ENCODE peak calls at places on chromosomes 11 and 22, in ten cellular contexts. D is body of pancreas, Q is ovary, M is GM12878, K is sigmoid colon, X is right lobe of liver, I is heart left ventricle, Z is A549, E is prostate gland, H is uterus. S is an unnamed sample. For H3K4me1, the result is how much of the 10 kb centered on the place peaks cover.

GRCh38 chr11:111561801-111562325 is 21.3 kb downstream of the LAYN start:
- DNase-seq in D (no peak), Q (no peak), M (no peak), K (no peak), X (no peak), I (no peak), Z (peak), E (no peak), H (no peak), S (no peak)

GRCh38 chr11:35407041-35407440 is 12.3 kb downstream of the SLC1A2 start:
- DNase-seq in D (no peak), Q (no peak), M (no peak), K (no peak), X (no peak), I (no peak), Z (no peak), E (no peak), H (no peak), S (no peak)

GRCh38 chr11:103398829-103399228 is 289.6 kb downstream of the DYNC2H1 start:
- DNase-seq in D (no peak), Q (no peak), M (no peak), K (no peak), X (no peak), I (no peak), Z (no peak), E (no peak), H (no peak), S (no peak)

GRCh38 chr11:118247041-118247440 is 5.1 kb downstream of the MPZL3 start:
- DNase-seq in D (no peak), Q (no peak), M (no peak), K (no peak), X (no peak), I (no peak), Z (no peak), E (no peak), H (no peak), S (no peak)

GRCh38 chr11:121711900-121712424 is 259.2 kb upstream of the SORL1-AS1 start:
- DNase-seq in D (no peak), Q (no peak), M (no peak), K (no peak), X (no peak), I (no peak), Z (no peak), E (no peak), H (peak), S (no peak)

GRCh38 chr11:28730336-28730735 is 622.1 kb downstream of the METTL15 start:
- DNase-seq in D (no peak), Q (no peak), M (no peak), K (no peak), X (no peak), I (no peak), Z (no peak), E (no peak), H (no peak), S (no peak)

GRCh38 chr22:49106136-49106930 is 721.3 kb downstream of the BRD1 start:
- DNase-seq in D (no peak), Q (no peak), M (no peak), K (peak), X (no peak), I (no peak), Z (no peak), E (no peak), H (no peak), S (no peak)

GRCh38 chr11:102451693-102452460 is 688 bp downstream of the TMEM123 start:
- DNase-seq in D (peak), Q (peak), M (no peak), K (peak), X (peak), I (peak), Z (peak), E (peak), H (peak), S (peak)

GRCh38 chr11:12167098-12167999 is 57.0 kb downstream of the MICAL2 start:
- DNase-seq in D (no peak), Q (no peak), M (no peak), K (no peak), X (no peak), I (peak), Z (peak), E (no peak), H (no peak), S (no peak)

GRCh38 chr11:64314805-64315561 is 2.4 kb downstream of the TRMT112 start:
- DNase-seq in D (peak), Q (no peak), M (no peak), K (no peak), X (no peak), I (no peak), Z (no peak), E (no peak), H (no peak), S (no peak)

GRCh38 chr11:118661425-118662301 is 17.8 kb downstream of the TREH start:
- DNase-seq in D (no peak), Q (no peak), M (no peak), K (no peak), X (no peak), I (peak), Z (no peak), E (no peak), H (no peak), S (no peak)

GRCh38 chr11:114162719-114163123 is 103.2 kb downstream of the ZBTB16 start:
- DNase-seq in D (peak), Q (peak), M (no peak), K (peak), X (peak), I (peak), Z (peak), E (peak), H (peak), S (peak)

GRCh38 chr11:32087602-32088001 is 3.3 kb upstream of the RCN1 start:
- DNase-seq in D (no peak), Q (no peak), M (no peak), K (no peak), X (no peak), I (no peak), Z (no peak), E (no peak), H (no peak), S (no peak)

GRCh38 chr11:65003282-65003681 is 6.5 kb upstream of the BATF2 start:
- DNase-seq in D (no peak), Q (no peak), M (no peak), K (no peak), X (no peak), I (no peak), Z (no peak), E (no peak), H (no peak), S (peak)

GRCh38 chr11:105164226-105164625 is 24.7 kb upstream of the CARD18 start:
- DNase-seq in D (no peak), Q (no peak), M (no peak), K (no peak), X (no peak), I (no peak), Z (no peak), E (no peak), H (no peak), S (no peak)

GRCh38 chr11:121552160-121552559 is 99.4 kb upstream of the SORL1-AS1 start:
- DNase-seq in D (no peak), Q (no peak), M (no peak), K (no peak), X (no peak), I (no peak), Z (no peak), E (no peak), H (no peak), S (no peak)

GRCh38 chr22:16721969-16722368 is 103.2 kb downstream of the XKR3 start:
- DNase-seq in D (no peak), Q (no peak), M (no peak), K (no peak), X (no peak), I (no peak), Z (no peak), E (no peak), H (no peak), S (no peak)

GRCh38 chr11:43268161-43268560 is 43.6 kb upstream of the API5 start:
- DNase-seq in D (peak), Q (no peak), M (no peak), K (no peak), X (no peak), I (peak), Z (no peak), E (no peak), H (peak), S (peak)

GRCh38 chr11:118435893-118436624 is at the start of gene KMT2A:
- DNase-seq in D (peak), Q (peak), M (no peak), K (peak), X (peak), I (peak), Z (peak), E (peak), H (peak), S (peak)

GRCh38 chr11:127590319-127590718 is 589.7 kb upstream of the KIRREL3 start:
- DNase-seq in D (no peak), Q (no peak), M (no peak), K (no peak), X (no peak), I (no peak), Z (no peak), E (no peak), H (no peak), S (no peak)

GRCh38 chr11:82577246-82577645 is 156.4 kb downstream of the FAM181B start:
- DNase-seq in D (no peak), Q (no peak), M (no peak), K (no peak), X (no peak), I (no peak), Z (no peak), E (no peak), H (no peak), S (no peak)

GRCh38 chr22:31230871-31231621 is 18.9 kb downstream of the LIMK2 start:
- DNase-seq in D (peak), Q (peak), M (no peak), K (no peak), X (peak), I (peak), Z (peak), E (peak), H (no peak), S (peak)
- TF ChIP-seq POLR2A in D (no peak), Q (no peak), M (no peak), K (no peak), X (no peak), I (no peak), Z (no peak), E (no peak), H (no peak), S (no peak)

GRCh38 chr11:1847941-1848639 is 4.8 kb upstream of the LSP1 start:
- DNase-seq in D (no peak), Q (peak), M (no peak), K (no peak), X (no peak), I (no peak), Z (no peak), E (no peak), H (no peak), S (no peak)
- H3K4me1 ChIP-seq in D (under half), Q (under half), M (half or more), K (under half), X (under half), I (half or more), Z (under half), E (under half), H (under half), S (half or more)

GRCh38 chr11:1151366-1152315 is 6.1 kb upstream of the MUC5AC start:
- DNase-seq in D (no peak), Q (no peak), M (no peak), K (no peak), X (peak), I (no peak), Z (peak), E (no peak), H (no peak), S (no peak)
- H3K4me3 ChIP-seq in D (no peak), Q (no peak), M (no peak), K (no peak), X (no peak), I (no peak), Z (peak), E (no peak), H (no peak), S (no peak)

DNA sequence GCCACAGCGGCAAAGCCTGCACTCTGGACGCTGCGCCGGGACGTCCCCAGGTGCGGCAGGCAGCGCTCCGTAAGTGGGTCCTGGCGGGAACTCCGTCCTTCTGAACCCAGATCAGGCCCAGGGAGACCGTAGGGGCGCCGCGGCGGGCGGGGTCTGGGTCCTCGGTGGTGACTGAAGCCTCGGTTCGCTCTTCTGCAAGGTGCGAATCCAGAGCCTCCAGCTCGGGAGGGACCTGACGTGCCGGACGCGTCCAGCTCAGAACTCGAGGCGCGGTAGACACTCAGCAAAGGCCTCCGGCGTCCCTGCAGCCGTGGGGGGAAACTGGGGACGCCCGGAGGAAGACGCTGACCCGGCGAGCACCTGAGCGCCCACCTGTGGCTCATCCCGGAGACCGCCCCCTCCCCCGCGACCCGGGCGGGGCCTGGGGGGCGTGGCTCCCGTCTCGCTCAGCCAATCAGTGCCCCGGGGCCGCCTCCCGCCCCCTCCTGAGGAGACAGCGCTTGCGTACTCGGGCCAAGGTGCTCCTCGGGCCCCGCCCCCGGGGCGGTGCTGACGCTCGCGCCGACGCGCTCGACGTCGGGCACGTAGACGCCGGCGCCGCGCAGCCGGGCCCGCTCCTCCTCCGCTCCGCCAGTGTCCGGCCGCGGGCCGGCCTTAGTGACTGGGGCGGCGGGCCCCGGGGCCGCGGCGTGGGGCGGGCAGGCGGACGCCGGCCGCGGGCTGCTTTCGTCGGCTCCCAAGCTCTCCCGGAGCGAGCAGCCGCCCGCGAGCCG is at the start of gene PPFIA1:
- DNase-seq in D (peak), Q (peak), M (peak), K (peak), X (peak), I (peak), Z (peak), E (peak), H (peak), S (peak)
- TF ChIP-seq POLR2A in D (peak), Q (peak), M (peak), K (peak), X (peak), I (peak), Z (peak), E (peak), H (peak), S (peak)

GRCh38 chr22:35910926-35911325 is 117.7 kb downstream of the RBFOX2 start:
- DNase-seq in D (no peak), Q (no peak), M (no peak), K (no peak), X (no peak), I (no peak), Z (no peak), E (no peak), H (no peak), S (no peak)
- H3K4me1 ChIP-seq in D (under half), Q (under half), M (under half), K (half or more), X (under half), I (half or more), Z (under half), E (under half), H (under half), S (under half)

GRCh38 chr22:45481661-45482060 is 21.0 kb upstream of the FBLN1 start:
- DNase-seq in D (no peak), Q (no peak), M (no peak), K (no peak), X (no peak), I (no peak), Z (no peak), E (no peak), H (no peak), S (no peak)

GRCh38 chr22:45483918-45484499 is 18.7 kb upstream of the FBLN1 start:
- DNase-seq in D (no peak), Q (no peak), M (no peak), K (no peak), X (peak), I (no peak), Z (no peak), E (no peak), H (no peak), S (no peak)

GRCh38 chr22:45482169-45482568 is 20.5 kb upstream of the FBLN1 start:
- DNase-seq in D (no peak), Q (no peak), M (no peak), K (no peak), X (no peak), I (no peak), Z (no peak), E (no peak), H (no peak), S (no peak)

GRCh38 chr22:45484742-45485141 is 17.9 kb upstream of the FBLN1 start:
- DNase-seq in D (no peak), Q (no peak), M (no peak), K (no peak), X (no peak), I (no peak), Z (no peak), E (no peak), H (no peak), S (no peak)

GRCh38 chr22:45483319-45483718 is 19.4 kb upstream of the FBLN1 start:
- DNase-seq in D (no peak), Q (no peak), M (no peak), K (no peak), X (no peak), I (no peak), Z (no peak), E (no peak), H (no peak), S (no peak)
- H3K4me3 ChIP-seq in D (no peak), Q (no peak), M (no peak), K (no peak), X (no peak), I (no peak), Z (no peak), E (no peak), H (no peak), S (no peak)

GRCh38 chr22:38863531-38864131 is 8.4 kb downstream of the CBX6 start:
- DNase-seq in D (no peak), Q (peak), M (no peak), K (peak), X (peak), I (no peak), Z (no peak), E (no peak), H (peak), S (peak)
- TF ChIP-seq POLR2A in D (no peak), Q (no peak), M (peak), K (no peak), X (no peak), I (no peak), Z (no peak), E (no peak), H (no peak), S (no peak)

DNA sequence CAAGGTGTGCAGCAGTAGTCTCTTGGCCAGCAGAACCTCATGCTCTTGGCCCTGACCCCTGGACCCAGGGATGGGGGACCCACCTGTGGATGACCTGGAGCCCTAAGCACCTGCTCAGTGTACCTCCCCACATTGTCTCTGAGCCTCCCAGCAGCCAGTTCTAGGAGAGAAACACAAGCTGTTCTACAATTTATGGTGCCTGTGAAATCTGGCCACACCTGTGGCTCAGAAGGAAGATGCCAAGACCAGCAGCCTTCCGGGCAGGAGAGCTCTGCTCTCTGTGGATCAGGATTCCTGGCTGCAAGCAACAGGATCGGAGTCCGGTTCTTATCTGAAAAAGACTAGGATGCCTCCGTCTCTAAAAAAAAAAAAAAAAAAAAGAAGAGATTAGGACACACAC is 103.6 kb upstream of the ANO1 start:
- DNase-seq in D (no peak), Q (no peak), M (no peak), K (no peak), X (no peak), I (no peak), Z (no peak), E (no peak), H (no peak), S (no peak)
- H3K4me1 ChIP-seq in D (under half), Q (under half), M (under half), K (under half), X (under half), I (under half), Z (under half), E (under half), H (under half), S (under half)